ENCODE peak calls at places on chromosomes 11 and 22, in five cellular contexts. B is NT2/D1, S is breast epithelium, P is cardiac muscle cell, W is SJSA1. R is an unnamed sample.

GRCh38 chr22:43295660-43296059 is 47.5 kb downstream of the SCUBE1 start:
- DNase-seq in P (no peak), B (no peak), W (no peak), S (no peak), R (no peak)

GRCh38 chr11:35853871-35854270 is 90.0 kb upstream of the LDLRAD3 start:
- DNase-seq in W (no peak), S (no peak), P (no peak), B (no peak), R (no peak)

GRCh38 chr11:129996113-129996870 is 6.3 kb downstream of the PRDM10 start:
- DNase-seq in W (no peak), B (no peak), S (no peak), P (no peak), R (no peak)

GRCh38 chr11:119483881-119484371 is 61.0 kb upstream of the THY1 start:
- DNase-seq in P (no peak), W (peak; percentile 12), B (no peak), S (peak; percentile 17), R (peak; percentile 0)

GRCh38 chr11:69662021-69662698 is 13.0 kb downstream of the LTO1 start:
- DNase-seq in S (no peak), B (no peak), W (no peak), P (no peak), R (no peak)

GRCh38 chr11:71240865-71241691 is 11.3 kb downstream of the SHANK2 start:
- DNase-seq in B (peak; percentile 72), S (peak; percentile 82), W (peak; percentile 93), P (no peak), R (no peak)

GRCh38 chr11:47408598-47409439 is 429 bp downstream of the SLC39A13 start:
- DNase-seq in W (peak; percentile 81), S (peak; percentile 68), P (no peak), B (no peak), R (peak; percentile 31)

GRCh38 chr11:94897330-94897768 is 76.0 kb downstream of the CWC15 start:
- DNase-seq in W (no peak), B (peak; percentile 28), P (peak; percentile 67), S (no peak), R (peak; percentile 38)

GRCh38 chr11:11620251-11620965 is 1.4 kb downstream of the GALNT18 start:
- DNase-seq in S (peak; percentile 68), P (peak; percentile 48), B (no peak), W (no peak), R (peak; percentile 52)

GRCh38 chr11:129012880-129013279 is 70.2 kb upstream of the TP53AIP1 start:
- DNase-seq in W (no peak), B (no peak), P (no peak), S (no peak), R (no peak)

GRCh38 chr11:232783-233565 is 3.2 kb downstream of the SIRT3 start:
- DNase-seq in P (no peak), B (no peak), W (no peak), S (peak; percentile 53), R (no peak)

GRCh38 chr11:71519546-71519945 is 7.5 kb upstream of the KRTAP5-7 start:
- DNase-seq in P (no peak), W (no peak), B (no peak), S (no peak), R (no peak)

GRCh38 chr22:40019100-40019499 is 24.3 kb downstream of the FAM83F start:
- DNase-seq in P (no peak), B (no peak), S (no peak), W (no peak), R (no peak)

GRCh38 chr11:1222491-1223345 is at the start of gene MUC5B:
- DNase-seq in P (no peak), B (no peak), S (peak; percentile 51), W (no peak), R (peak; percentile 7)

GRCh38 chr22:19330865-19331418 is 39.4 kb upstream of the CLTCL1 start:
- DNase-seq in W (no peak), P (no peak), S (no peak), B (no peak), R (no peak)
- H3K9me3 ChIP-seq in W (no peaks in the 10 kb centered on the region), P (no peaks in the 10 kb centered on the region), S (peaks cover 19% of the 10 kb centered on the region), B (no peaks in the 10 kb centered on the region), R (no peaks in the 10 kb centered on the region)

GRCh38 chr22:19060356-19061009 is 61.7 kb downstream of the DGCR2 start:
- DNase-seq in W (no peak), B (no peak), S (no peak), P (no peak), R (no peak)
- H3K4me3 ChIP-seq in W (no peak overlapping the region), B (no peak overlapping the region), S (no peak overlapping the region), P (no peak overlapping the region), R (no peak overlapping the region)

DNA sequence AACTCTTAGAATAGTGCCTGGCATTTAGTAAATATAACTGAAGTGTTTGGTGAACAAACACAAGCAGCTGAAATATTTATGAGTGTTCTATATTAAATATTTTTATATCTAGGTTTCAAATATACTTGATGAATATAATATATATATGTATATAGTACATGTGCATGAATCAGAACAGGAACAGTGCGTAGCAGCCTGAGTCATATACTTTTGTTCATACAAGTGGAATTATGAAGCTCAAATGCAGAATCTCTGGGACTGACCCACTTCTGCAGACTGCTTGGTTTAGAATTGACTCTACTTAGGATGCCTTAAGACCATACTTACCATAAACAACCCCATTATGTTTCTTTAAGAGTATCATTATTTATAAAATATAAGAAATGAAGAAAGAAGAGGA is 997.8 kb upstream of the RAG2 start:
- DNase-seq in P (no peak), S (no peak), W (no peak), B (no peak), R (no peak)
- H3K9me3 ChIP-seq in P (no peaks in the 10 kb centered on the region), S (no peaks in the 10 kb centered on the region), W (no peaks in the 10 kb centered on the region), B (no peaks in the 10 kb centered on the region), R (no peaks in the 10 kb centered on the region)

GRCh38 chr22:49646876-49647275 is 180.8 kb downstream of the BRD1 start:
- DNase-seq in P (no peak), W (no peak), S (no peak), B (no peak), R (no peak)

GRCh38 chr22:49650336-49651241 is 177.1 kb downstream of the BRD1 start:
- DNase-seq in W (no peak), P (no peak), S (no peak), B (no peak), R (no peak)

GRCh38 chr22:49647346-49648026 is 180.2 kb downstream of the BRD1 start:
- DNase-seq in P (no peak), W (no peak), S (no peak), B (no peak), R (no peak)

GRCh38 chr22:49648053-49648452 is 179.6 kb downstream of the BRD1 start:
- DNase-seq in S (no peak), B (no peak), W (no peak), P (no peak), R (no peak)

GRCh38 chr22:49649166-49649565 is 178.5 kb downstream of the BRD1 start:
- DNase-seq in P (no peak), B (no peak), W (no peak), S (no peak), R (no peak)
- H3K4me3 ChIP-seq in P (no peak overlapping the region), B (no peak overlapping the region), W (no peak overlapping the region), S (no peak overlapping the region), R (no peak overlapping the region)

DNA sequence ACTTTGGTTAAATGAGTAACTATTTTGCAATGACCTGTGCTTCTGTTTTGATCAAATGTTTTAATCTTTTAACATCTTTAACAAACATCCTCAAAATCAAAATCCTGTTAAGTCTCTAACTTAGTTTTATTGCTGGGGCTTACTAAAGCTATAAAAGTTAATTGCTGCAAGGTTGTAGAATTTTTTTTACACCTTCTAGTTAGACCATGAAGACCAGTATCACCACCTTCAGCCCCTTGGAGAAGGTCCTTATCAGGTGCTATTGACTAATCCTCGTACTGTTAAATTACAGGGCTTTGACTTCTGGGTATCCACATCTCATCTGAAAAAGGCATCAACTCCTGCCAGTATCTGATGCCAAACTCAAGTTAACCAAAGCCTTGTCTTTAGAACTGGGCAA is 12.3 kb upstream of the CABP2 start:
- DNase-seq in B (no peak), S (no peak), P (no peak), W (no peak), R (no peak)
- H3K9me3 ChIP-seq in B (peaks cover 46% of the 10 kb centered on the region), S (no peaks in the 10 kb centered on the region), P (peaks cover 2% of the 10 kb centered on the region), W (peaks cover 40% of the 10 kb centered on the region), R (peaks cover 22% of the 10 kb centered on the region)

GRCh38 chr22:49824936-49825335 is 2.7 kb downstream of the BRD1 start:
- DNase-seq in B (no peak), P (no peak), S (no peak), W (no peak), R (no peak)
- H3K4me3 ChIP-seq in B (no peak overlapping the region), P (no peak overlapping the region), S (peak overlapping the region; percentile 98), W (no peak overlapping the region), R (peak overlapping the region; percentile 72)

DNA sequence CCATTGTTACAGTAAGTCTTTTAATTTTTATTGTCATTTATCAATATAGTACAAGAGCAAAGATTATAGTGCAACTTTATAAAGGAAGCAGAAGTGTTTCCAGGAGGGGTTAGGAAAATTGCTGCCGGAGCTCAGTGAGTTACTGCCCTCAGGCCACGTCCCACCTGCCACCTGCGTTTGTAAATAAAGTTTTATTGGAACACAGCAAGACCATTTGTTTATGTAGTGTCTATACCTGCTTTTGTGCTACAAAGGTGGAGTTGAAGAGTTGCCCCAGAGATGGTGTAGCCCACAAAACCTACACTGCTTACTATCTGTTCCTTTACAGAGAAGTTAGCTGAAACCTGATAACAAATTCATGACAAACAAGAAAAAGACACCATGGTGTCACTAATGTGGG is 437.8 kb upstream of the B3GAT1 start:
- DNase-seq in S (no peak), W (no peak), B (no peak), P (no peak), R (no peak)
- H3K9me3 ChIP-seq in S (no peaks in the 10 kb centered on the region), W (no peaks in the 10 kb centered on the region), B (no peaks in the 10 kb centered on the region), P (no peaks in the 10 kb centered on the region), R (no peaks in the 10 kb centered on the region)

GRCh38 chr11:45662665-45663485 is 2.5 kb downstream of the CHST1 start:
- DNase-seq in P (no peak), W (no peak), B (no peak), S (no peak), R (peak; percentile 54)
- H3K4me3 ChIP-seq in P (no peak overlapping the region), W (no peak overlapping the region), B (no peak overlapping the region), S (no peak overlapping the region), R (no peak overlapping the region)

GRCh38 chr11:59267738-59268475 is 55.2 kb upstream of the MPEG1 start:
- DNase-seq in S (no peak), W (peak; percentile 76), P (no peak), B (no peak), R (no peak)

GRCh38 chr11:59271247-59271755 is 58.6 kb upstream of the MPEG1 start:
- DNase-seq in S (no peak), P (no peak), W (no peak), B (no peak), R (no peak)

GRCh38 chr11:59271811-59272327 is 59.1 kb upstream of the MPEG1 start:
- DNase-seq in S (no peak), B (no peak), P (no peak), W (no peak), R (no peak)

DNA sequence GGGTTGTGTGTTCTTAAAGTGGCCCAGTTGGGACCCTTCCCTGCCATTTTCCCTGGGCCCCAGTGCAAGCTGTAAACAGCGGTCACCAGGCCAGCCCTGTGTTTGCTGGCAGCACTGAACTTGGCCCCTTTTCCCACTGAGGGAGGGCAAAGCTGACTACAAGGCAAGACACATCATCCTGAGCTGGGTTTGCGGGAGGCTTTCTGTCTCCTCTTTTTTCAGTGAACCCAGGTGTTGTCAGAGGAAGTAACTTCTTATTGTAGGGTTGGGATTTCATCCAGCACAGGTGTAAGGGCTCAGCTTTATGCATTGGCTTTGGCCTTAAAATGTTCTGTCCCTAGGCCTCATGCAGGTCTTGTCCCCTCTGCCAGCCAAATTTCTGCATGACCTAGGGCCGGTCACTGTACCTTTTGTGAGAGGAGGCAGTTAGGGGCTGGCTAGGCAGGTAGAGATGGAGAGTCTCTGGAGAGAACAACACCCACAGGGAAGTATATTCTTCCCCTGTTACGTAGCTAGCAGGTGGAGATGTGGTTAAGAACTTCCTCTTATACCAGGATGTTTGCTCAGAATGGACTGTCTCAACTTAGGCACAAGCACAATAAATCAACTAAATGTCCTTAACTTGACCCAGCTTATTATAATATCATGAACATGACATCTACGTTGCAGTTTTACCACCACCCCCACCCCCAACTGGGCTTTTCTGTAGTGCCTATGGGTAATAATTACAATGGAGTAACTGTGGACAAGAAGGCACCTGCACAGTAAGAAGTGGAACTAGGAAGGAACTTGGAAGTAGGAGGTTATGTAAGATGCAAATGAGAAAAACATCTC is 60.5 kb upstream of the MPEG1 start:
- DNase-seq in P (no peak), S (no peak), B (no peak), W (no peak), R (no peak)
- H3K9me3 ChIP-seq in P (no peaks in the 10 kb centered on the region), S (no peaks in the 10 kb centered on the region), B (no peaks in the 10 kb centered on the region), W (no peaks in the 10 kb centered on the region), R (no peaks in the 10 kb centered on the region)